ENCODE peak calls at places on chromosomes 11 and 22, in seven cellular contexts. One of them, this sample, is unnamed.

GRCh38 chr11:93481696-93482095 is 61.5 kb downstream of the SMCO4 start:
- DNase-seq in fibroblast of lung: no peak
- DNase-seq in IMR-90: no peak
- DNase-seq in cardiac fibroblast: no peak
- DNase-seq in foreskin fibroblast: no peak
- DNase-seq in hepatocyte: no peak
- DNase-seq in lung: no peak
- DNase-seq in this sample: no peak

GRCh38 chr11:132114185-132114584 is 743.8 kb downstream of the NTM start:
- DNase-seq in fibroblast of lung: no peak
- DNase-seq in IMR-90: peak
- DNase-seq in cardiac fibroblast: peak
- DNase-seq in foreskin fibroblast: no peak
- DNase-seq in hepatocyte: peak
- DNase-seq in lung: no peak
- DNase-seq in this sample: no peak

GRCh38 chr22:21567456-21568206 is at the start of gene UBE2L3:
- DNase-seq in fibroblast of lung: peak
- DNase-seq in IMR-90: peak
- DNase-seq in cardiac fibroblast: peak
- DNase-seq in foreskin fibroblast: peak
- DNase-seq in hepatocyte: peak
- DNase-seq in lung: peak
- DNase-seq in this sample: no peak

GRCh38 chr11:103295704-103296103 is 186.5 kb downstream of the DYNC2H1 start:
- DNase-seq in fibroblast of lung: peak
- DNase-seq in IMR-90: no peak
- DNase-seq in cardiac fibroblast: no peak
- DNase-seq in foreskin fibroblast: no peak
- DNase-seq in hepatocyte: no peak
- DNase-seq in lung: no peak
- DNase-seq in this sample: no peak

GRCh38 chr11:79198898-79199250 is 242.0 kb downstream of the TENM4 start:
- DNase-seq in fibroblast of lung: peak
- DNase-seq in IMR-90: peak
- DNase-seq in cardiac fibroblast: peak
- DNase-seq in foreskin fibroblast: no peak
- DNase-seq in hepatocyte: no peak
- DNase-seq in lung: no peak
- DNase-seq in this sample: no peak

GRCh38 chr11:57599381-57599780 is 1.9 kb downstream of the SERPING1 start:
- DNase-seq in fibroblast of lung: peak
- DNase-seq in IMR-90: no peak
- DNase-seq in cardiac fibroblast: peak
- DNase-seq in foreskin fibroblast: no peak
- DNase-seq in hepatocyte: no peak
- DNase-seq in lung: no peak
- DNase-seq in this sample: no peak

GRCh38 chr22:41915035-41915782 is at the start of gene SHISA8:
- DNase-seq in fibroblast of lung: no peak
- DNase-seq in IMR-90: peak
- DNase-seq in cardiac fibroblast: no peak
- DNase-seq in foreskin fibroblast: peak
- DNase-seq in hepatocyte: peak
- DNase-seq in lung: no peak
- DNase-seq in this sample: no peak

GRCh38 chr11:57191308-57191707 is 9.6 kb downstream of the LRRC55 start:
- DNase-seq in fibroblast of lung: no peak
- DNase-seq in IMR-90: no peak
- DNase-seq in cardiac fibroblast: no peak
- DNase-seq in foreskin fibroblast: no peak
- DNase-seq in hepatocyte: no peak
- DNase-seq in lung: no peak
- DNase-seq in this sample: no peak

GRCh38 chr11:101129203-101129943 is at the start of gene PGR:
- DNase-seq in fibroblast of lung: peak
- DNase-seq in IMR-90: no peak
- DNase-seq in cardiac fibroblast: no peak
- DNase-seq in foreskin fibroblast: no peak
- DNase-seq in hepatocyte: peak
- DNase-seq in lung: peak
- DNase-seq in this sample: no peak

GRCh38 chr11:17528181-17528691 is 16.0 kb downstream of the USH1C start:
- DNase-seq in fibroblast of lung: peak
- DNase-seq in IMR-90: peak
- DNase-seq in cardiac fibroblast: peak
- DNase-seq in foreskin fibroblast: peak
- DNase-seq in hepatocyte: peak
- DNase-seq in lung: peak
- DNase-seq in this sample: no peak

GRCh38 chr11:57502870-57503269 is 12.6 kb downstream of the SLC43A1 start:
- DNase-seq in fibroblast of lung: no peak
- DNase-seq in IMR-90: no peak
- DNase-seq in cardiac fibroblast: no peak
- DNase-seq in foreskin fibroblast: no peak
- DNase-seq in hepatocyte: no peak
- DNase-seq in lung: no peak
- DNase-seq in this sample: no peak

GRCh38 chr11:1241706-1242105 is 18.8 kb downstream of the MUC5B start:
- DNase-seq in fibroblast of lung: no peak
- DNase-seq in IMR-90: no peak
- DNase-seq in cardiac fibroblast: no peak
- DNase-seq in foreskin fibroblast: no peak
- DNase-seq in hepatocyte: no peak
- DNase-seq in lung: no peak
- DNase-seq in this sample: no peak

GRCh38 chr11:68665471-68665870 is 18.9 kb upstream of the GAL start:
- DNase-seq in fibroblast of lung: peak
- DNase-seq in IMR-90: no peak
- DNase-seq in cardiac fibroblast: no peak
- DNase-seq in foreskin fibroblast: no peak
- DNase-seq in hepatocyte: no peak
- DNase-seq in lung: no peak
- DNase-seq in this sample: no peak

GRCh38 chr11:110373061-110373702 is 56.6 kb upstream of the FDX1 start:
- DNase-seq in fibroblast of lung: peak
- DNase-seq in IMR-90: peak
- DNase-seq in cardiac fibroblast: peak
- DNase-seq in foreskin fibroblast: peak
- DNase-seq in hepatocyte: peak
- DNase-seq in lung: no peak
- DNase-seq in this sample: peak

GRCh38 chr11:117298195-117298594 is 7.0 kb downstream of the BACE1-AS start:
- DNase-seq in fibroblast of lung: no peak
- DNase-seq in IMR-90: no peak
- DNase-seq in cardiac fibroblast: peak
- DNase-seq in foreskin fibroblast: no peak
- DNase-seq in hepatocyte: no peak
- DNase-seq in lung: no peak
- DNase-seq in this sample: no peak

GRCh38 chr11:10632483-10632882 is 61.1 kb downstream of the IRAG1 start:
- DNase-seq in fibroblast of lung: no peak
- DNase-seq in IMR-90: no peak
- DNase-seq in cardiac fibroblast: no peak
- DNase-seq in foreskin fibroblast: no peak
- DNase-seq in hepatocyte: no peak
- DNase-seq in lung: no peak
- DNase-seq in this sample: no peak

GRCh38 chr11:128022007-128022368 is 565.4 kb downstream of the ETS1 start:
- DNase-seq in fibroblast of lung: peak
- DNase-seq in IMR-90: peak
- DNase-seq in cardiac fibroblast: peak
- DNase-seq in foreskin fibroblast: peak
- DNase-seq in hepatocyte: no peak
- DNase-seq in lung: no peak
- DNase-seq in this sample: no peak

GRCh38 chr11:67271212-67271547 is 4.9 kb downstream of the GRK2 start:
- DNase-seq in fibroblast of lung: no peak
- DNase-seq in IMR-90: no peak
- DNase-seq in cardiac fibroblast: no peak
- DNase-seq in foreskin fibroblast: no peak
- DNase-seq in hepatocyte: no peak
- DNase-seq in lung: no peak
- DNase-seq in this sample: no peak
- H3K4me3 ChIP-seq in fibroblast of lung: no peak
- H3K4me3 ChIP-seq in IMR-90: no peak
- H3K4me3 ChIP-seq in cardiac fibroblast: no peak
- H3K4me3 ChIP-seq in foreskin fibroblast: no peak
- H3K4me3 ChIP-seq in hepatocyte: no peak
- H3K4me3 ChIP-seq in lung: no peak
- H3K4me3 ChIP-seq in this sample: no peak

GRCh38 chr11:61760946-61761345 is 8.5 kb downstream of the MYRF start:
- DNase-seq in fibroblast of lung: no peak
- DNase-seq in IMR-90: no peak
- DNase-seq in cardiac fibroblast: no peak
- DNase-seq in foreskin fibroblast: no peak
- DNase-seq in hepatocyte: no peak
- DNase-seq in lung: no peak
- DNase-seq in this sample: no peak

GRCh38 chr11:61763930-61764605 is 11.6 kb downstream of the MYRF start:
- DNase-seq in fibroblast of lung: no peak
- DNase-seq in IMR-90: no peak
- DNase-seq in cardiac fibroblast: no peak
- DNase-seq in foreskin fibroblast: no peak
- DNase-seq in hepatocyte: no peak
- DNase-seq in lung: no peak
- DNase-seq in this sample: no peak

GRCh38 chr11:61762798-61763197 is 10.4 kb downstream of the MYRF start:
- DNase-seq in fibroblast of lung: no peak
- DNase-seq in IMR-90: no peak
- DNase-seq in cardiac fibroblast: no peak
- DNase-seq in foreskin fibroblast: no peak
- DNase-seq in hepatocyte: peak
- DNase-seq in lung: no peak
- DNase-seq in this sample: no peak

GRCh38 chr11:61762216-61762615 is 9.8 kb downstream of the MYRF start:
- DNase-seq in fibroblast of lung: no peak
- DNase-seq in IMR-90: no peak
- DNase-seq in cardiac fibroblast: no peak
- DNase-seq in foreskin fibroblast: no peak
- DNase-seq in hepatocyte: no peak
- DNase-seq in lung: no peak
- DNase-seq in this sample: no peak

GRCh38 chr11:61761440-61762163 is 9.2 kb downstream of the MYRF start:
- DNase-seq in fibroblast of lung: no peak
- DNase-seq in IMR-90: no peak
- DNase-seq in cardiac fibroblast: no peak
- DNase-seq in foreskin fibroblast: no peak
- DNase-seq in hepatocyte: no peak
- DNase-seq in lung: no peak
- DNase-seq in this sample: no peak
- TF ChIP-seq CTCF in fibroblast of lung: no peak
- TF ChIP-seq CTCF in IMR-90: no peak
- TF ChIP-seq CTCF in cardiac fibroblast: no peak
- TF ChIP-seq CTCF in foreskin fibroblast: no peak
- TF ChIP-seq CTCF in hepatocyte: no peak
- TF ChIP-seq CTCF in lung: no peak
- TF ChIP-seq CTCF in this sample: no peak

DNA sequence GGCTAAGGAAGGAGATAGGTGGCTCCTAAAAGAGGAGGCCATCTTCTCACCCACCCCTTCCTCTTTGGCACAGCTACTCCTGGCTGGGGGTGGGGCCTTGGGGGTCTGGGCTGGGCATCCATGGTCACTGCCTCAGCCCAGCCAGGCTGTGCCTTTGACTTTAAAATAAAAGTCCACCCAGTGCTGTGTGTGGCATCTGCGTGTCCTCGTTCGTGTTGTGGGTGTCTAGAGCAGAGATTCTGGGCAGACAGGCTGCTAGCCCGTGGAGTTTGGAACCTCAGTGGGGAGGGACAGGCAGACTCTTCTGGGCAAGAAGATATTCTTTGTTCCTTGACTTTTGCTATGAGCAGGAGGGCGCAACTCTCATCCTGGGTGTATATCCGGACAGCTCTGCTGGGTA is 13.1 kb downstream of the RPS6KA4 start:
- DNase-seq in fibroblast of lung: no peak
- DNase-seq in IMR-90: no peak
- DNase-seq in cardiac fibroblast: no peak
- DNase-seq in foreskin fibroblast: no peak
- DNase-seq in hepatocyte: no peak
- DNase-seq in lung: no peak
- DNase-seq in this sample: no peak
- H3K4me3 ChIP-seq in fibroblast of lung: no peak
- H3K4me3 ChIP-seq in IMR-90: no peak
- H3K4me3 ChIP-seq in cardiac fibroblast: no peak
- H3K4me3 ChIP-seq in foreskin fibroblast: no peak
- H3K4me3 ChIP-seq in hepatocyte: no peak
- H3K4me3 ChIP-seq in lung: no peak
- H3K4me3 ChIP-seq in this sample: no peak

GRCh38 chr11:86487670-86488069 is 113.0 kb downstream of the CCDC81 start:
- DNase-seq in fibroblast of lung: no peak
- DNase-seq in IMR-90: no peak
- DNase-seq in cardiac fibroblast: no peak
- DNase-seq in foreskin fibroblast: no peak
- DNase-seq in hepatocyte: no peak
- DNase-seq in lung: no peak
- DNase-seq in this sample: no peak
- TF ChIP-seq CTCF in fibroblast of lung: no peak
- TF ChIP-seq CTCF in IMR-90: no peak
- TF ChIP-seq CTCF in cardiac fibroblast: no peak
- TF ChIP-seq CTCF in foreskin fibroblast: no peak
- TF ChIP-seq CTCF in hepatocyte: no peak
- TF ChIP-seq CTCF in lung: no peak
- TF ChIP-seq CTCF in this sample: no peak

GRCh38 chr11:18765554-18765953 is 26.0 kb downstream of the PTPN5 start:
- DNase-seq in fibroblast of lung: peak
- DNase-seq in IMR-90: peak
- DNase-seq in cardiac fibroblast: peak
- DNase-seq in foreskin fibroblast: no peak
- DNase-seq in hepatocyte: no peak
- DNase-seq in lung: no peak
- DNase-seq in this sample: no peak

GRCh38 chr11:18769802-18770456 is 21.7 kb downstream of the PTPN5 start:
- DNase-seq in fibroblast of lung: no peak
- DNase-seq in IMR-90: no peak
- DNase-seq in cardiac fibroblast: no peak
- DNase-seq in foreskin fibroblast: no peak
- DNase-seq in hepatocyte: peak
- DNase-seq in lung: no peak
- DNase-seq in this sample: no peak

GRCh38 chr11:18761741-18762140 is 29.9 kb downstream of the PTPN5 start:
- DNase-seq in fibroblast of lung: no peak
- DNase-seq in IMR-90: no peak
- DNase-seq in cardiac fibroblast: no peak
- DNase-seq in foreskin fibroblast: no peak
- DNase-seq in hepatocyte: no peak
- DNase-seq in lung: no peak
- DNase-seq in this sample: no peak

GRCh38 chr11:18768472-18768901 is 23.1 kb downstream of the PTPN5 start:
- DNase-seq in fibroblast of lung: no peak
- DNase-seq in IMR-90: no peak
- DNase-seq in cardiac fibroblast: no peak
- DNase-seq in foreskin fibroblast: no peak
- DNase-seq in hepatocyte: no peak
- DNase-seq in lung: no peak
- DNase-seq in this sample: no peak

DNA sequence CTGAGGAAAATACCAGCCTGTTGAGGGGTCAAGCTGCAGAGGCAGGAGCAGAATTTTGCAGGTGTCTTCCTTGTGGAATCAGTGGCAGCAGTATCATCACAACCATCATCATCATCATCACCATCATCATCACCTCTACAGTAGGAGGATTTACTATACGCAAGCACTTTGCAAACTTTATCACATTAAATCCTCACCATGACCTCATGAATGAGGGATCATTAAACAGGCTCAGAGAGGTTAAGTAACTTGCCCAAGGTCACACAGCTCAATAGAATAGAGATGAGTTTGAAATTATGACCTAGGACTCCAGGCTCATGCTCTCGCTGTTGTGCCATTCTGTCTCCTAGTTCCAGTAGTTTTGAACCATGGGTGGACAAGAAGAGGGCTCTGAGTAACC is 25.6 kb downstream of the PTPN5 start:
- DNase-seq in fibroblast of lung: no peak
- DNase-seq in IMR-90: no peak
- DNase-seq in cardiac fibroblast: no peak
- DNase-seq in foreskin fibroblast: no peak
- DNase-seq in hepatocyte: no peak
- DNase-seq in lung: no peak
- DNase-seq in this sample: no peak
- H3K4me3 ChIP-seq in fibroblast of lung: no peak
- H3K4me3 ChIP-seq in IMR-90: no peak
- H3K4me3 ChIP-seq in cardiac fibroblast: no peak
- H3K4me3 ChIP-seq in foreskin fibroblast: no peak
- H3K4me3 ChIP-seq in hepatocyte: no peak
- H3K4me3 ChIP-seq in lung: no peak
- H3K4me3 ChIP-seq in this sample: no peak